ENCODE peak calls at places on chromosome 12, in nine cellular contexts. J, Z, L, V, K, X, E, Y and D are unnamed samples.

GRCh38 chr12:121505513-121505912 is 75.3 kb downstream of the KDM2B start:
- DNase-seq in V (no peak), Y (no peak), J (no peak), E (no peak), Z (no peak), X (no peak), L (no peak), K (no peak), D (no peak)

GRCh38 chr12:122293081-122293480 is 26.8 kb upstream of the VPS33A start:
- DNase-seq in Z (no peak), E (no peak), X (no peak), Y (no peak), K (no peak), J (no peak), L (no peak), V (no peak), D (no peak)

GRCh38 chr12:12265571-12266388 is 1.1 kb downstream of the LRP6 start:
- DNase-seq in Z (peak; percentile 15), X (no peak), V (no peak), Y (no peak), L (no peak), J (no peak), E (peak; percentile 49), K (peak; percentile 15), D (no peak)

GRCh38 chr12:123433615-123434014 is 2.9 kb downstream of the RILPL2 start:
- DNase-seq in V (no peak), X (no peak), L (no peak), Z (no peak), E (no peak), K (no peak), J (no peak), Y (no peak), D (no peak)

GRCh38 chr12:80053048-80053790 is 46.1 kb upstream of the OTOGL start:
- DNase-seq in K (no peak), Y (no peak), Z (peak; percentile 31), X (peak; percentile 66), J (no peak), E (peak; percentile 89), L (peak; percentile 78), V (no peak), D (no peak)

GRCh38 chr12:111454311-111454710 is 48.6 kb downstream of the SH2B3 start:
- DNase-seq in Y (no peak), V (no peak), Z (no peak), J (no peak), E (no peak), X (no peak), K (no peak), L (no peak), D (no peak)

GRCh38 chr12:119061208-119061796 is 80.0 kb downstream of the SRRM4 start:
- DNase-seq in K (peak; percentile 1), X (peak; percentile 64), E (peak; percentile 88), J (peak; percentile 77), L (peak; percentile 51), V (peak; percentile 75), Y (no peak), Z (peak; percentile 79), D (peak; percentile 73)

GRCh38 chr12:31959701-31960391 is 631 bp downstream of the RESF1 start:
- DNase-seq in E (peak; percentile 86), J (peak; percentile 76), Y (peak; percentile 53), V (no peak), K (peak; percentile 80), X (peak; percentile 75), Z (peak; percentile 59), L (peak; percentile 81), D (peak; percentile 71)

GRCh38 chr12:79023261-79023660 is 158.7 kb downstream of the SYT1 start:
- DNase-seq in V (no peak), Z (peak; percentile 3), K (no peak), L (no peak), Y (no peak), J (no peak), E (no peak), X (no peak), D (peak; percentile 39)

GRCh38 chr12:106288510-106289195 is 13.9 kb upstream of the TCP11L2 start:
- DNase-seq in K (no peak), J (no peak), X (no peak), E (no peak), L (no peak), V (no peak), Z (no peak), Y (no peak), D (no peak)

GRCh38 chr12:53476769-53477209 is 22.5 kb downstream of the MAP3K12 start:
- DNase-seq in V (no peak), E (no peak), L (no peak), Z (no peak), X (no peak), Y (no peak), J (peak; percentile 71), K (no peak), D (peak; percentile 38)
- H3K4me1 ChIP-seq in V (peaks cover 24% of the 10 kb centered on the region), E (no peaks in the 10 kb centered on the region), L (peaks cover 54% of the 10 kb centered on the region), Z (peaks cover 49% of the 10 kb centered on the region), X (peaks cover 92% of the 10 kb centered on the region), Y (peaks cover 5% of the 10 kb centered on the region), J (no peaks in the 10 kb centered on the region), K (peaks cover 8% of the 10 kb centered on the region), D (peaks cover 12% of the 10 kb centered on the region)

DNA sequence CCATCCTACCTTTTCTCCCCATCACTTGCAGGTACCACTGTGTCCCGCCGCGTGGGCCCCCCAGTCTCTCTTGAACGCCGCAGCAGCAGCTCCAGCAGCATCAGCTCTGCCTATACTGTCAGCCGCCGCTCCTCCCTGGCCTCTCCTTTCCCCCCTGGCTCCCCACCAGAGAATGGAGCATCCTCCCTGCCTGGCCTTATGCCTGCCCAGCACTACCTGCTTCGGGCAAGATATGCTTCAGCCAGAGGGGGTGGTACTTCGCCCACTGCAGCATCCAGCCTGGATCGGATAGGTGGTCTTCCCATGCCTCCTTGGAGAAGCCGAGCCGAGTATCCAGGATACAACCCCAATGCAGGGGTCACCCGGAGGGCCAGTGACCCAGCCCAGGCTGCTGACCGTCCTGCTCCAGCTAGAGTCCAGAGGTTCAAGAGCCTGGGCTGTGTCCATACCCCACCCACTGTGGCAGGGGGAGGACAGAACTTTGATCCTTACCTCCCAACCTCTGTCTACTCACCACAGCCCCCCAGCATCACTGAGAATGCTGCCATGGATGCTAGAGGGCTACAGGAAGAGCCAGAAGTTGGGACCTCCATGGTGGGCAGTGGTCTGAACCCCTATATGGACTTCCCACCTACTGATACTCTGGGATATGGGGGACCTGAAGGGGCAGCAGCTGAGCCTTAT is 9.2 kb downstream of the ARHGAP9 start:
- DNase-seq in K (no peak), J (no peak), Z (no peak), L (no peak), E (no peak), X (no peak), V (no peak), Y (no peak), D (no peak)
- H3K27me3 ChIP-seq in K (no peaks in the 10 kb centered on the region), J (no peaks in the 10 kb centered on the region), Z (peaks cover 5% of the 10 kb centered on the region), L (peaks cover 11% of the 10 kb centered on the region), E (no peaks in the 10 kb centered on the region), X (peaks cover 92% of the 10 kb centered on the region), V (peaks cover 31% of the 10 kb centered on the region), Y (no peaks in the 10 kb centered on the region), D (peaks cover 98% of the 10 kb centered on the region)

GRCh38 chr12:132524405-132524804 is 34.5 kb downstream of the FBRSL1 start:
- DNase-seq in E (no peak), K (no peak), Y (no peak), L (no peak), X (no peak), J (no peak), Z (no peak), V (no peak), D (no peak)

GRCh38 chr12:132521726-132522292 is 31.9 kb downstream of the FBRSL1 start:
- DNase-seq in K (no peak), E (no peak), X (no peak), Z (no peak), L (no peak), Y (no peak), V (no peak), J (no peak), D (no peak)

GRCh38 chr12:132523576-132524331 is 33.8 kb downstream of the FBRSL1 start:
- DNase-seq in V (peak; percentile 83), J (peak; percentile 85), K (peak; percentile 68), E (peak; percentile 89), L (peak; percentile 87), X (peak; percentile 68), Z (peak; percentile 79), Y (peak; percentile 68), D (peak; percentile 81)

GRCh38 chr12:132521200-132521580 is 31.2 kb downstream of the FBRSL1 start:
- DNase-seq in X (no peak), L (no peak), Z (no peak), E (no peak), K (no peak), V (no peak), Y (no peak), J (no peak), D (no peak)

GRCh38 chr12:132522586-132523380 is 32.8 kb downstream of the FBRSL1 start:
- DNase-seq in J (no peak), E (no peak), L (no peak), K (no peak), Y (no peak), Z (no peak), X (no peak), V (no peak), D (no peak)
- H3K4me1 ChIP-seq in J (no peaks in the 10 kb centered on the region), E (peaks cover 3% of the 10 kb centered on the region), L (peaks cover 4% of the 10 kb centered on the region), K (peaks cover 7% of the 10 kb centered on the region), Y (peaks cover 7% of the 10 kb centered on the region), Z (peaks cover 70% of the 10 kb centered on the region), X (peaks cover 46% of the 10 kb centered on the region), V (no peaks in the 10 kb centered on the region), D (no peaks in the 10 kb centered on the region)

GRCh38 chr12:128266559-128267245 is at the start of gene TMEM132C:
- DNase-seq in J (no peak), K (no peak), V (no peak), Y (no peak), X (no peak), E (peak; percentile 75), Z (no peak), L (no peak), D (no peak)
- H3K27me3 ChIP-seq in J (no peaks in the 10 kb centered on the region), K (no peaks in the 10 kb centered on the region), V (peaks cover 33% of the 10 kb centered on the region), Y (no peaks in the 10 kb centered on the region), X (peaks cover 93% of the 10 kb centered on the region), E (peaks cover 3% of the 10 kb centered on the region), Z (peaks cover 15% of the 10 kb centered on the region), L (peaks cover 12% of the 10 kb centered on the region), D (no peaks in the 10 kb centered on the region)

GRCh38 chr12:108563135-108563803 is 873 bp downstream of the ISCU start:
- DNase-seq in L (peak; percentile 88), V (peak; percentile 87), X (peak; percentile 82), J (peak; percentile 92), E (peak; percentile 95), K (peak; percentile 90), Y (peak; percentile 79), Z (peak; percentile 87), D (peak; percentile 90)

GRCh38 chr12:108563804-108564151 is 1.4 kb downstream of the ISCU start:
- DNase-seq in E (no peak), J (no peak), L (no peak), K (no peak), Z (no peak), V (no peak), Y (no peak), X (no peak), D (no peak)

GRCh38 chr12:108560752-108561719 is at the start of gene SART3:
- DNase-seq in E (peak; percentile 94), Z (peak; percentile 88), L (peak; percentile 91), V (peak; percentile 91), J (peak; percentile 94), X (peak; percentile 82), Y (peak; percentile 70), K (peak; percentile 90), D (peak; percentile 80)

GRCh38 chr12:108561852-108562347 is 496 bp upstream of the ISCU start:
- DNase-seq in Y (no peak), Z (no peak), X (no peak), V (no peak), J (peak; percentile 63), E (no peak), K (no peak), L (no peak), D (no peak)

GRCh38 chr12:108562348-108563134 is at the start of gene ISCU:
- DNase-seq in J (peak; percentile 99), Z (peak; percentile 96), E (peak; percentile 99), V (peak; percentile 99), K (peak; percentile 98), X (peak; percentile 97), L (peak; percentile 99), Y (peak; percentile 100), D (peak; percentile 99)
- H3K4me1 ChIP-seq in J (peaks cover 56% of the 10 kb centered on the region), Z (peaks cover 56% of the 10 kb centered on the region), E (peaks cover 13% of the 10 kb centered on the region), V (peaks cover 49% of the 10 kb centered on the region), K (peaks cover 46% of the 10 kb centered on the region), X (peaks cover 93% of the 10 kb centered on the region), L (peaks cover 55% of the 10 kb centered on the region), Y (peaks cover 59% of the 10 kb centered on the region), D (peaks cover 38% of the 10 kb centered on the region)